ENCODE peak calls at places on chromosomes 16 and 17, in five cellular contexts. P, O, H, B and K are unnamed samples.

GRCh38 chr16:15966420-15967222 is 17.2 kb downstream of the ABCC1 start:
- DNase-seq in H (no peak), P (no peak), O (no peak), B (no peak), K (no peak)

GRCh38 chr16:56708821-56709685 is 20.9 kb upstream of the NUP93 start:
- DNase-seq in H (no peak), P (no peak), B (no peak), O (no peak), K (peak; percentile 71)

GRCh38 chr16:56565023-56565477 is at the start of gene MT4:
- DNase-seq in O (no peak), P (no peak), B (no peak), H (no peak), K (no peak)

GRCh38 chr16:87812200-87812656 is 46.4 kb upstream of the KLHDC4 start:
- DNase-seq in B (no peak), P (no peak), H (no peak), O (no peak), K (no peak)

GRCh38 chr17:27207073-27207511 is 86.8 kb upstream of the WSB1 start:
- DNase-seq in B (no peak), P (no peak), H (no peak), O (no peak), K (no peak)

GRCh38 chr17:39628655-39629493 is 2.1 kb downstream of the PPP1R1B start:
- DNase-seq in H (no peak), B (no peak), O (no peak), P (no peak), K (no peak)

GRCh38 chr17:14464741-14465140 is 163.9 kb downstream of the HS3ST3B1 start:
- DNase-seq in H (no peak), B (no peak), O (no peak), P (no peak), K (no peak)

GRCh38 chr16:61014869-61015268 is 1021.4 kb downstream of the CDH8 start:
- DNase-seq in B (no peak), P (no peak), O (no peak), H (no peak), K (no peak)

GRCh38 chr17:79192503-79193500 is 118.2 kb downstream of the ENGASE start:
- DNase-seq in H (no peak), P (peak; percentile 10), O (no peak), B (peak; percentile 17), K (no peak)

GRCh38 chr16:6735631-6736030 is 597.0 kb upstream of the RBFOX1 start:
- DNase-seq in H (no peak), P (no peak), B (no peak), O (no peak), K (no peak)

GRCh38 chr17:41421116-41421515 is 3.3 kb downstream of the KRT37 start:
- DNase-seq in O (no peak), B (no peak), P (no peak), H (no peak), K (no peak)

GRCh38 chr17:1008008-1008761 is 11.3 kb downstream of the TIMM22 start:
- DNase-seq in H (peak; percentile 80), P (no peak), O (no peak), B (no peak), K (no peak)